ENCODE peak calls at places on chromosomes 6 and 20, in eight cellular contexts. L, W, Y, I, F, V, N and G are unnamed samples.

GRCh38 chr6:21752054-21752811 is 158.7 kb downstream of the SOX4 start:
- DNase-seq in L (no peak), W (no peak), Y (no peak), I (no peak), F (no peak), V (peak), N (no peak), G (no peak)

GRCh38 chr20:10316582-10316981 is 98.0 kb downstream of the SNAP25 start:
- DNase-seq in L (no peak), W (no peak), Y (peak), I (peak), F (peak), V (peak), N (peak), G (peak)

GRCh38 chr6:33770116-33770832 is 18.7 kb downstream of the LEMD2 start:
- DNase-seq in L (no peak), W (no peak), Y (peak), I (no peak), F (no peak), V (no peak), N (no peak), G (no peak)

GRCh38 chr20:1463971-1464570 is 2.6 kb downstream of the NSFL1C start:
- DNase-seq in L (no peak), W (no peak), Y (no peak), I (no peak), F (no peak), V (peak), N (no peak), G (no peak)

GRCh38 chr6:134600671-134601070 is 282.8 kb upstream of the SGK1 start:
- DNase-seq in L (no peak), W (no peak), Y (no peak), I (no peak), F (no peak), V (no peak), N (no peak), G (no peak)

GRCh38 chr6:146914563-146915483 is 289.4 kb upstream of the STXBP5 start:
- DNase-seq in L (no peak), W (peak), Y (no peak), I (peak), F (peak), V (peak), N (no peak), G (no peak)

GRCh38 chr6:27757307-27757706 is 154.9 kb downstream of the OR2B2 start:
- DNase-seq in L (peak), W (no peak), Y (peak), I (no peak), F (peak), V (no peak), N (no peak), G (peak)

GRCh38 chr6:159168536-159169192 is 536 bp upstream of the FNDC1 start:
- DNase-seq in L (peak), W (peak), Y (peak), I (no peak), F (peak), V (no peak), N (no peak), G (no peak)

GRCh38 chr20:4667371-4667773 is 54.3 kb upstream of the PRND start:
- DNase-seq in L (no peak), W (no peak), Y (no peak), I (no peak), F (no peak), V (no peak), N (no peak), G (no peak)

GRCh38 chr6:148892247-148892646 is 145.4 kb downstream of the UST start:
- DNase-seq in L (no peak), W (no peak), Y (no peak), I (no peak), F (no peak), V (no peak), N (no peak), G (no peak)

GRCh38 chr6:91082311-91082803 is 495.5 kb upstream of the MAP3K7 start:
- DNase-seq in L (peak), W (no peak), Y (peak), I (no peak), F (no peak), V (peak), N (no peak), G (no peak)

GRCh38 chr6:161169690-161170089 is 104.2 kb downstream of the AGPAT4 start:
- DNase-seq in L (no peak), W (peak), Y (no peak), I (no peak), F (peak), V (no peak), N (peak), G (no peak)

GRCh38 chr6:170099387-170099786 is 191.5 kb downstream of the DLL1 start:
- DNase-seq in L (no peak), W (no peak), Y (no peak), I (no peak), F (no peak), V (no peak), N (no peak), G (no peak)

GRCh38 chr20:61449916-61450315 is 197.9 kb downstream of the CDH4 start:
- DNase-seq in L (no peak), W (no peak), Y (no peak), I (no peak), F (no peak), V (no peak), N (no peak), G (no peak)

GRCh38 chr6:101806241-101806640 is 412.7 kb downstream of the GRIK2 start:
- DNase-seq in L (no peak), W (no peak), Y (no peak), I (no peak), F (no peak), V (peak), N (no peak), G (no peak)

GRCh38 chr6:101811108-101811507 is 417.6 kb downstream of the GRIK2 start:
- DNase-seq in L (no peak), W (no peak), Y (no peak), I (no peak), F (no peak), V (no peak), N (no peak), G (no peak)
- H3K27ac ChIP-seq in L (no peak), W (no peak), Y (no peak), I (no peak), F (no peak), V (no peak), N (no peak), G (no peak)

DNA sequence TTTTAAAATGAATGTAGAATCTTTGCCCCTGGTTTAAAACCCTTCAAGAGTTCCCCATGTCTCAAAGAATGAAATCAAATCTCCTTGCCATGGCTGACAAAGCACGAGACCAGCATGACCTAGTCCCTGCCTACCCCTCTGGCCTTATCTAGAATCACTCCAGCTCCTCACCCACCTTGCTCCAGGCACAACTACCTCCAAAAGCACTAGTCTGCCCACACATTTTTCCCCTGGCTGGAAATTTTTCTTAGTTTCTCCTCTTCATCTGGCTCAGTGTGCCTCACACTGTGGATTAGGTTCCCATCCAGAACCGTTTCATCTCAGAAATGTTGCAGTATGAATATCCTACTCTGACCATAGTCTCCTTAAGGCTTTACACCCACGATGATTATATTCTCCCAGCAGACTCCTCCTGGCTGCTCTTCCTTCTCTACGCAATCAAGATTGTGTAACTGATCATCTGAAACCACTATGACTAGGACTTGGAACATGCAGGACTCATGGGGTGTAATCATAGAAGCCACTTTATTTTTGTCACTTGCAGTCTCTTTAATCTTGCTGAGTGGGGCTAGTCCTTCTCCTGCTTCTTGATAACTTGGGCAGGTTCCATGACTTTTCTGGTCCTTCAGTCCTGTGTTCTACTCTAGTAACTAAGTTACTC is 7.8 kb upstream of the MRS2 start:
- DNase-seq in L (no peak), W (no peak), Y (no peak), I (no peak), F (no peak), V (peak), N (no peak), G (no peak)
- TF ChIP-seq EZH2phosphoT487 in L (no peak), W (no peak), Y (no peak), I (no peak), F (no peak), V (no peak), N (no peak), G (no peak)

DNA sequence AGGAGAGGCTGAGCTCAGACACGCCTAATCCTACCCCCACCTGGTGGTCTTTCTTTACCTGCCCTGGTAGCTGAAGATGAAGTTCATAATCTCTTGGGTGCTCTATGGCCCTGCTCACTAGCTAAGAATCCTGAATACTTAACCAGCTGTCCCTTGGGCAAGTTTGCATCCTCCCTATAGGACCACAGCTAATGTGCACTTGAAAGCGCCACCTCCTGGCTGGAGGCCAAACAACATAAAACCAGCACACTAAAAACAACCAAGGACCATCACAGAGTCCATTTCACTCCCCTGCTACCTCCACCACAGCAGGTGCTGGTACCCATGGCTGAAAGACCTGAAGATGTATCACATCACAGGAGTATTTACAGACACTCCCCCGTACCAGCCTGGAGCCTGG is 155.5 kb upstream of the SLC24A3 start:
- DNase-seq in L (no peak), W (no peak), Y (peak), I (no peak), F (no peak), V (no peak), N (peak), G (no peak)
- TF ChIP-seq CTCF in L (peak), W (peak), Y (peak), I (no peak), F (peak), V (peak), N (peak), G (peak)

DNA sequence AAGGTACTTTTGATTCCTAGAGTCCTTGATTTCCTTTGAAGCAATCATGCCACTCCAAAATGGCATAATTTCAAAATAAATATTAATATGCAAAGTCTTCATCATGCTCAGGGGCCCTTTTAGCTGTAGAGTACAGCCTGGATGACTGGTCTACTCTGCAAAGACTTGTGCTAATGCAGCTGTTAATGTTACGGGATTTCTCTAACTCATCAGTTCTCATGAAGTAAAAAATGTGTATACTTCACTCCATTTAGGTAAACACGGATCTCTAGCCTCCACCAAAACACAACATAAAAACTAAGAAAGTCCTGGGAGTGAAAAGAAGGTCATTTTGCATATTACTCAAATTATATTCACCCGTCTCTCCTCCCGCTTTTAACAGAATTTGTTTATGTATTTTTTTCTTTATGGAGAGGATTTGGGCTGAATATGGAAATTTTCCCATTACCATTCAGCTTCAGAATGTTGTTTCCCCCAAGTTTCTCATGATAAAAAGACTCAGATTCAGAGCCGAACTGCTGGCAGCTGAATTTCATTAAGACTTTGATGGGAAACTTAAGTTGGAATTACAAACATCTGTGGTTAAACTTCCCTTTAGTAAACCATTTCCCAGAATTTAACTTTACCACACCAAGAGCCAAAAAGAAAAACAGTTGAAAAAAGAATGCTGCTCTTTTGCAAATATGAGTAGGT is 8.7 kb downstream of the LAMA4 start:
- DNase-seq in L (no peak), W (no peak), Y (no peak), I (no peak), F (no peak), V (no peak), N (no peak), G (no peak)
- H3K27ac ChIP-seq in L (no peak), W (peak), Y (peak), I (no peak), F (peak), V (no peak), N (no peak), G (no peak)

GRCh38 chr6:84074988-84075781 is 41.6 kb downstream of the MRAP2 start:
- DNase-seq in L (peak), W (no peak), Y (peak), I (peak), F (peak), V (peak), N (no peak), G (no peak)

GRCh38 chr6:84077645-84078044 is 44.1 kb downstream of the MRAP2 start:
- DNase-seq in L (no peak), W (no peak), Y (no peak), I (no peak), F (no peak), V (no peak), N (no peak), G (no peak)

GRCh38 chr6:84078335-84078734 is 44.8 kb downstream of the MRAP2 start:
- DNase-seq in L (peak), W (no peak), Y (peak), I (no peak), F (no peak), V (no peak), N (no peak), G (no peak)

GRCh38 chr6:84066536-84066935 is 33.0 kb downstream of the MRAP2 start:
- DNase-seq in L (no peak), W (no peak), Y (no peak), I (no peak), F (no peak), V (no peak), N (no peak), G (no peak)

DNA sequence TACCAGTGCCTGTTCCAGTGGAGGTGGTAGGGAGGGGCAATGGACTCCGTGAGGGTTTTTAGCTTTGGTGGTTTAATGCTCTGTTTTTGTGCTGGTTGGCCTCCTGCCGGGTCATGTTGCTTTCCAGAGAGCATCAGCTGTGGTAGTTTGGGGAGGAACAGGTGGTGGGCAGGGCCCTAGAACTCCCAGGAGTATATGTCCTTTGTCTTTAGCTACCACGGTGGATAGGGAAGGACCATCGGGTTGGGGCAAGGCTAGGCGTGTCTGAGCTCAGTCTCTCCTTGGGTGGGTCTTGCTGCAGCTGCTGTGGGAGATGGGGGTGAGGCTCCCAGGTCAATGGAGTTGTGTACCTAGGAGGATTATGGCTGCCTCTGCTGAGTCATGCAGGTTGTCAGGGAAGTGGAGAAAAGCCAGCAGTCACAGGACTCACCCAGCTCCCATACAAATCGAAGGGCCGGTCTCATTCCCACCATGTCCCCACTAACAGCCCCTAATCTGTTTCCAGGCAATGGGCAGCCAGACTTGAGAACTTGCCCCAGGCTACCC is 39.0 kb downstream of the MRAP2 start:
- DNase-seq in L (no peak), W (no peak), Y (no peak), I (no peak), F (no peak), V (no peak), N (no peak), G (no peak)
- TF ChIP-seq EZH2phosphoT487 in L (no peak), W (no peak), Y (no peak), I (no peak), F (no peak), V (no peak), N (no peak), G (no peak)

GRCh38 chr6:93123585-93123984 is 295.8 kb downstream of the EPHA7 start:
- DNase-seq in L (no peak), W (no peak), Y (peak), I (no peak), F (no peak), V (no peak), N (no peak), G (no peak)

GRCh38 chr6:93124226-93124625 is 295.1 kb downstream of the EPHA7 start:
- DNase-seq in L (no peak), W (no peak), Y (no peak), I (no peak), F (no peak), V (no peak), N (no peak), G (no peak)

GRCh38 chr6:93120154-93120742 is 299.1 kb downstream of the EPHA7 start:
- DNase-seq in L (no peak), W (no peak), Y (peak), I (no peak), F (no peak), V (no peak), N (no peak), G (no peak)
- TF ChIP-seq CTCF in L (no peak), W (no peak), Y (peak), I (no peak), F (no peak), V (no peak), N (no peak), G (no peak)

GRCh38 chr6:45574885-45575284 is 197.2 kb upstream of the SUPT3H start:
- DNase-seq in L (no peak), W (no peak), Y (no peak), I (no peak), F (no peak), V (no peak), N (no peak), G (no peak)

GRCh38 chr6:45576648-45577624 is 199.2 kb upstream of the SUPT3H start:
- DNase-seq in L (no peak), W (no peak), Y (no peak), I (no peak), F (no peak), V (no peak), N (no peak), G (no peak)

GRCh38 chr6:45572833-45573232 is 195.1 kb upstream of the SUPT3H start:
- DNase-seq in L (no peak), W (no peak), Y (no peak), I (no peak), F (no peak), V (no peak), N (no peak), G (no peak)

GRCh38 chr6:45574013-45574412 is 196.3 kb upstream of the SUPT3H start:
- DNase-seq in L (no peak), W (no peak), Y (no peak), I (no peak), F (no peak), V (no peak), N (no peak), G (no peak)

DNA sequence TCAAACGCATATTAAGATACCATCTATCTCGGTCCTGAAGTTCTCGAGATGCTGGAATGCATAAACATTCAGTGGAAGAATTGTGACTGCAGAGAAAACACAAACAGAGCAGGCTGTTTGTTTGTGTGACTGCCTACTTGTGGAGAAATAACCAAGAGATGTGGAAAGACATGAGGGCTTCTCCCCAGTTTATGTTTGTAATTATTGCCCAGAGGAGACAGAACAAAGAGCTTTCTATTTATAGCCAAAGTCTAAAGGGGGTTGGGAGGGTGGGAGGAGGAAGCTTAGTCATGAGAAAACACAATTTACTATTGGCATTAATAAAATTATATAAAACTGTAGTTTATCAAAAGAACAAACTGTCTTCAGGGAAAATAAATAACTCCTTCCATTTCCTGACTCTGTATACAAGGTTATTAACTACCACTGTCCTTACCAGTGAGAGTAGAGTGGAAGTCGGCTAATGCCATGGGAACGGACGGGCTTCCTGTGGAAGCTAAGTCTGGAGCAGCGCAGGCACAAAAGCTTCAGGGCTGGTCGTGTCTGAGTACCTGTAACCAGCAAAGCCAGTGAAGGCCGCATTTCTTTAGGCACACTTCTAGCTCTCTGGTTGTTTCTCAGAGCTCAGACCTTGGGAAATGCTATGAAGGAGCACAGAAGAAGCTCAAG is 200.2 kb upstream of the SUPT3H start:
- DNase-seq in L (no peak), W (no peak), Y (no peak), I (no peak), F (no peak), V (no peak), N (no peak), G (no peak)
- H3K27ac ChIP-seq in L (no peak), W (peak), Y (no peak), I (no peak), F (peak), V (no peak), N (no peak), G (no peak)

GRCh38 chr20:14067631-14068030 is 72.3 kb downstream of the MACROD2 start:
- DNase-seq in L (no peak), W (no peak), Y (no peak), I (no peak), F (no peak), V (peak), N (no peak), G (no peak)
- TF ChIP-seq EZH2phosphoT487 in L (no peak), W (no peak), Y (no peak), I (no peak), F (no peak), V (no peak), N (no peak), G (no peak)